ENCODE peak calls at places on chromosomes 6 and 20, in nine cellular contexts. B, Z, A, L, P, V, J, Q and I are unnamed samples. For H3K4me1, the result is how much of the 10 kb centered on the place peaks cover.

GRCh38 chr20:5734559-5735137 is 15.6 kb upstream of the SHLD1 start:
- DNase-seq in V (no peak), J (no peak), B (no peak), Z (no peak), A (no peak), P (no peak), Q (no peak), L (no peak), I (no peak)

GRCh38 chr6:136288566-136289326 is 900 bp downstream of the BCLAF1 start:
- DNase-seq in A (peak), J (peak), Q (peak), L (peak), V (peak), P (peak), B (peak), Z (peak), I (peak)

GRCh38 chr6:166003569-166003968 is 164.1 kb downstream of the TBXT start:
- DNase-seq in V (no peak), B (no peak), L (no peak), Q (no peak), A (no peak), J (no peak), Z (no peak), P (no peak), I (no peak)

GRCh38 chr6:97110626-97111025 is 172.4 kb downstream of the MMS22L start:
- DNase-seq in P (no peak), B (no peak), L (no peak), V (no peak), Z (no peak), Q (no peak), J (no peak), A (no peak), I (no peak)

GRCh38 chr6:69279805-69280204 is 517.0 kb downstream of the LMBRD1 start:
- DNase-seq in B (no peak), Z (no peak), J (no peak), V (no peak), P (no peak), L (no peak), Q (no peak), A (no peak), I (no peak)

GRCh38 chr20:36813784-36814136 is 40.2 kb upstream of the DSN1 start:
- DNase-seq in Q (no peak), V (no peak), J (no peak), L (no peak), P (no peak), B (no peak), Z (no peak), A (no peak), I (no peak)

GRCh38 chr20:10560681-10561080 is 113.1 kb downstream of the JAG1 start:
- DNase-seq in V (no peak), Q (no peak), Z (no peak), A (no peak), B (no peak), L (no peak), P (no peak), J (no peak), I (no peak)

GRCh38 chr6:73722318-73723060 is 26.5 kb downstream of the CD109 start:
- DNase-seq in B (no peak), A (no peak), Q (no peak), P (no peak), J (no peak), L (no peak), V (peak), Z (no peak), I (no peak)

GRCh38 chr20:35826361-35826760 is 54.5 kb downstream of the PHF20 start:
- DNase-seq in Q (no peak), V (no peak), J (no peak), P (no peak), A (no peak), B (no peak), Z (no peak), L (no peak), I (no peak)

GRCh38 chr6:149342525-149342924 is 25.0 kb downstream of the TAB2 start:
- DNase-seq in Z (no peak), J (no peak), A (no peak), Q (no peak), P (no peak), V (no peak), L (no peak), B (no peak), I (no peak)

GRCh38 chr6:74671558-74672025 is 534.3 kb downstream of the COL12A1 start:
- DNase-seq in Z (no peak), B (no peak), J (peak), Q (no peak), V (peak), A (no peak), L (no peak), P (no peak), I (no peak)

GRCh38 chr6:73511796-73512195 is 9.0 kb downstream of the EEF1A1 start:
- DNase-seq in B (no peak), Z (no peak), V (peak), Q (no peak), A (no peak), J (no peak), L (no peak), P (no peak), I (no peak)

GRCh38 chr6:156279306-156279969 is 497.7 kb upstream of the ARID1B start:
- DNase-seq in J (no peak), L (no peak), V (no peak), A (no peak), Z (no peak), B (no peak), P (no peak), Q (no peak), I (no peak)

GRCh38 chr20:35743693-35744491 is 1.8 kb upstream of the RBM39 start:
- DNase-seq in V (no peak), Z (no peak), B (peak), P (peak), A (no peak), Q (no peak), J (no peak), L (no peak), I (no peak)

GRCh38 chr6:168091381-168092264 is 12.6 kb upstream of the FRMD1 start:
- DNase-seq in P (peak), Q (no peak), L (no peak), J (no peak), V (no peak), Z (no peak), A (no peak), B (no peak), I (no peak)

GRCh38 chr20:47305667-47306066 is 50.8 kb downstream of the ZMYND8 start:
- DNase-seq in A (no peak), B (no peak), Z (no peak), Q (no peak), P (no peak), J (no peak), V (no peak), L (no peak), I (no peak)

GRCh38 chr6:97865612-97866011 is 582.6 kb upstream of the MMS22L start:
- DNase-seq in B (no peak), Z (no peak), A (no peak), Q (no peak), P (no peak), L (no peak), V (no peak), J (no peak), I (no peak)

GRCh38 chr20:43925786-43926185 is 11.1 kb downstream of the TOX2 start:
- DNase-seq in B (peak), V (peak), A (peak), P (no peak), Z (no peak), J (no peak), Q (no peak), L (no peak), I (no peak)

GRCh38 chr20:4014031-4014474 is 1.3 kb downstream of the RNF24 start:
- DNase-seq in V (peak), P (no peak), L (peak), Z (no peak), Q (no peak), J (no peak), A (no peak), B (no peak), I (peak)

GRCh38 chr20:13423472-13424173 is 202.5 kb downstream of the ISM1 start:
- DNase-seq in J (no peak), A (no peak), P (no peak), V (no peak), B (no peak), Q (no peak), L (no peak), Z (no peak), I (no peak)

GRCh38 chr6:11730645-11731044 is 48.0 kb downstream of the ADTRP start:
- DNase-seq in J (no peak), A (no peak), Z (no peak), L (no peak), Q (no peak), V (no peak), B (no peak), P (no peak), I (no peak)

GRCh38 chr6:55293116-55293515 is 34.2 kb upstream of the GFRAL start:
- DNase-seq in Z (no peak), B (no peak), J (no peak), V (peak), A (no peak), L (peak), Q (no peak), P (no peak), I (no peak)

GRCh38 chr6:122904166-122904565 is 91.9 kb upstream of the CLVS2 start:
- DNase-seq in V (no peak), Z (no peak), B (no peak), L (no peak), A (no peak), J (no peak), P (no peak), Q (no peak), I (no peak)

GRCh38 chr6:87617405-87617804 is 27.5 kb downstream of the ORC3 start:
- DNase-seq in Q (no peak), Z (no peak), J (no peak), V (no peak), L (no peak), P (no peak), A (no peak), B (no peak), I (no peak)

GRCh38 chr20:57928181-57928967 is 218.6 kb upstream of the PMEPA1 start:
- DNase-seq in J (no peak), B (peak), P (no peak), Q (no peak), Z (no peak), A (no peak), L (no peak), V (peak), I (no peak)

GRCh38 chr6:167689751-167690150 is 137.0 kb upstream of the AFDN start:
- DNase-seq in Z (no peak), V (no peak), B (no peak), J (peak), Q (no peak), P (no peak), A (no peak), L (no peak), I (no peak)

GRCh38 chr6:10520468-10520867 is 683 bp upstream of the GCNT2 start:
- DNase-seq in P (no peak), Z (no peak), V (no peak), J (no peak), B (no peak), L (no peak), Q (no peak), A (no peak), I (no peak)

GRCh38 chr6:132481189-132481588 is 31.7 kb downstream of the STX7 start:
- DNase-seq in P (no peak), Q (no peak), B (no peak), A (no peak), J (no peak), L (no peak), Z (no peak), V (no peak), I (no peak)

GRCh38 chr6:36353411-36353915 is 16.8 kb upstream of the BNIP5 start:
- DNase-seq in Q (no peak), A (no peak), L (no peak), V (peak), B (no peak), J (peak), P (no peak), Z (no peak), I (no peak)

GRCh38 chr6:115728171-115728570 is 332.5 kb downstream of the FRK start:
- DNase-seq in Z (no peak), A (no peak), B (no peak), L (no peak), J (no peak), P (no peak), Q (no peak), V (no peak), I (no peak)

GRCh38 chr20:20102163-20102562 is 49.8 kb downstream of the CFAP61 start:
- DNase-seq in Q (no peak), B (no peak), A (no peak), Z (no peak), J (no peak), V (no peak), P (no peak), L (no peak), I (no peak)

GRCh38 chr6:6901205-6901719 is 206.5 kb upstream of the RREB1 start:
- DNase-seq in B (no peak), V (no peak), J (no peak), L (no peak), Q (no peak), A (no peak), Z (no peak), P (no peak), I (no peak)

GRCh38 chr6:487956-488355 is 96.4 kb downstream of the IRF4 start:
- DNase-seq in Z (no peak), Q (no peak), V (no peak), A (no peak), J (no peak), P (peak), L (no peak), B (no peak), I (no peak)

GRCh38 chr6:85865665-85866372 is 223.1 kb upstream of the SYNCRIP start:
- DNase-seq in J (no peak), L (peak), A (no peak), B (no peak), V (peak), Q (no peak), P (no peak), Z (no peak), I (no peak)

GRCh38 chr20:58473818-58474425 is 41.3 kb downstream of the APCDD1L start:
- DNase-seq in A (no peak), P (no peak), Z (no peak), B (no peak), J (no peak), V (no peak), L (no peak), Q (no peak), I (no peak)

GRCh38 chr20:4919047-4919704 is 82.1 kb downstream of the SLC23A2 start:
- DNase-seq in Z (no peak), Q (no peak), V (no peak), P (no peak), J (no peak), B (no peak), A (no peak), L (no peak), I (no peak)

GRCh38 chr20:51802170-51802745 is at the start of gene SALL4:
- DNase-seq in A (no peak), B (no peak), Q (peak), J (no peak), Z (no peak), P (no peak), V (no peak), L (no peak), I (no peak)

GRCh38 chr6:147448212-147448611 is 60.3 kb upstream of the SAMD5 start:
- DNase-seq in A (no peak), L (no peak), Q (peak), P (peak), Z (no peak), J (no peak), V (no peak), B (no peak), I (no peak)

DNA sequence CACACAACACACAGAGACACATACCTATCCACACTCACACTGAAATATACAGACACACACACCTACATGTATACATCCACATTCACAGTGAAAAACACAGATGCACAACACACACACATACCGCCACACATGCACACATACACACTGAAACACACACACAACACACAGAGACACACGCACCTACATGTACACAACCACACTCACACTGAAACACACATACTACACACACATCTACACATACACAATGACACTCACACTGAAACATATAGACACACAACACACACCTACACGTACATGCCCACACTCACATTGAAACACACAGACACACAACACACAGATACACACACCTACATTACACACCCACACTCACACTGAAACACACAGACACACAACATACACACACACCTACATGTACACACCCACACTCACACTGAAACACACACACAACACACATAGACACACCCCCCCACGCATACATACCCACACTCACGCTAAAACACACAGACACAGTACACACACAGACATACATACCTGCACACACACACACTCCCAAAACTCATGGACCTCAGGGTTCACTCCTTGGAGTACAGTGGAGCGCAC is 1.4 kb upstream of the CST11 start:
- DNase-seq in A (no peak), Z (no peak), J (no peak), P (no peak), L (no peak), Q (no peak), V (no peak), B (no peak), I (no peak)
- H3K27ac ChIP-seq in A (no peak), Z (no peak), J (no peak), P (no peak), L (no peak), Q (peak), V (no peak), B (no peak), I (no peak)

GRCh38 chr6:3073382-3073781 is 5.1 kb downstream of the RIPK1 start:
- DNase-seq in Q (no peak), L (no peak), A (no peak), J (no peak), Z (no peak), P (peak), B (no peak), V (no peak), I (no peak)
- H3K4me1 ChIP-seq in Q (under half), L (under half), A (under half), J (under half), Z (under half), P (under half), B (under half), V (under half), I (under half)

GRCh38 chr6:143549221-143549620 is 37.7 kb upstream of the FUCA2 start:
- DNase-seq in B (no peak), L (no peak), J (no peak), Q (no peak), Z (no peak), A (no peak), V (no peak), P (no peak), I (no peak)
- H3K27ac ChIP-seq in B (no peak), L (no peak), J (no peak), Q (no peak), Z (no peak), A (no peak), V (no peak), P (no peak), I (no peak)

GRCh38 chr20:60820149-60820548 is 431.9 kb upstream of the CDH4 start:
- DNase-seq in J (no peak), V (no peak), A (no peak), P (no peak), B (no peak), Z (no peak), L (no peak), Q (no peak), I (no peak)
- H3K4me1 ChIP-seq in J (under half), V (under half), A (under half), P (under half), B (under half), Z (under half), L (under half), Q (under half), I (under half)

GRCh38 chr6:49645139-49645538 is 8.5 kb upstream of the RHAG start:
- DNase-seq in J (no peak), A (no peak), B (no peak), L (no peak), P (no peak), Q (no peak), Z (no peak), V (no peak), I (no peak)
- H3K27ac ChIP-seq in J (no peak), A (no peak), B (no peak), L (no peak), P (no peak), Q (no peak), Z (no peak), V (no peak), I (no peak)

GRCh38 chr20:63264519-63264918 is 8.1 kb upstream of the ARFGAP1 start:
- DNase-seq in P (no peak), J (no peak), B (no peak), A (no peak), L (no peak), V (no peak), Z (no peak), Q (no peak), I (no peak)

GRCh38 chr20:63264002-63264401 is 8.6 kb upstream of the ARFGAP1 start:
- DNase-seq in Z (no peak), P (no peak), V (no peak), B (no peak), L (no peak), A (no peak), Q (no peak), J (no peak), I (no peak)

GRCh38 chr20:63268256-63268655 is 4.4 kb upstream of the ARFGAP1 start:
- DNase-seq in V (peak), P (no peak), A (no peak), J (no peak), B (no peak), Q (no peak), L (no peak), Z (no peak), I (no peak)

GRCh38 chr20:63267681-63268080 is 4.9 kb upstream of the ARFGAP1 start:
- DNase-seq in J (no peak), B (no peak), V (no peak), L (no peak), Q (no peak), Z (no peak), P (no peak), A (no peak), I (no peak)

DNA sequence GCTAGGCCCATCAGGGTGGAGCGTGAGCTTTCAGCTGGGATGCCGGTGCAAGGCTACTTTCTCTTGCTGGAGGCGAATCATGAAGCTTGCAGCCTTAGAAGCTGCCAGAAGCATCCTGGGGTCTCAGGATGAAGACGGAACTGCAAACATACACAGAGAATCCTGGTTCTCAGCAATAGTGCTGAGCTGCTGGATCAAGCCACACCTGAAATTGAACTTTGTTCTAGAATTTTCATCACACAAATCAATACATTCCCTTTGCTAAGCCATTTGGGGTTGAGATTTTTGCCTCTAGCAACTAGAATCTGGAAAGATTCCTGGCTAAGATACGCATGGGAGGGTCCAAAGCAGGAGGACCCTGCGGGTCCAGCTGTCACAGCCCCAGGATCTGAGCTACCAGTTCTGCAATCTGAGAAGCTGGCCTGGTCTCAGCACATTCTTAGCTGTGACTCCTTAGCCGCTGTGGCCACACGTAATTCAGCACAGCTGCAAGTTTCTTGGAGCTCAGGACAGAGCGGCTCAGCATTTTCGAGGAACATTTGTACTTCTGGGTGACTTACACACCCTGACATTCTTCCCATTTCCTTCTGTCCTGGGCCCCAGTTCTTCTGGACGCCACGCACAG is 6.6 kb upstream of the ARFGAP1 start:
- DNase-seq in A (no peak), P (no peak), Q (no peak), Z (no peak), J (no peak), B (no peak), V (peak), L (no peak), I (no peak)
- H3K4me1 ChIP-seq in A (under half), P (under half), Q (under half), Z (under half), J (under half), B (under half), V (under half), L (under half), I (under half)

GRCh38 chr6:13453172-13453552 is 34.2 kb downstream of the GFOD1 start:
- DNase-seq in L (no peak), A (no peak), J (no peak), B (no peak), V (no peak), Q (no peak), P (no peak), Z (no peak), I (no peak)

GRCh38 chr6:13452346-13453171 is 34.8 kb downstream of the GFOD1 start:
- DNase-seq in Z (no peak), B (no peak), P (no peak), J (no peak), L (no peak), A (no peak), V (no peak), Q (no peak), I (no peak)

GRCh38 chr6:13453771-13454251 is 33.6 kb downstream of the GFOD1 start:
- DNase-seq in P (no peak), Q (no peak), V (peak), Z (no peak), L (peak), A (no peak), B (no peak), J (no peak), I (no peak)

GRCh38 chr6:13455604-13456003 is 31.8 kb downstream of the GFOD1 start:
- DNase-seq in J (no peak), Z (no peak), V (no peak), Q (no peak), L (no peak), P (no peak), B (no peak), A (no peak), I (no peak)

GRCh38 chr6:13454286-13455221 is 32.8 kb downstream of the GFOD1 start:
- DNase-seq in A (peak), B (peak), V (peak), Z (no peak), L (no peak), Q (no peak), P (peak), J (peak), I (peak)
- H3K27ac ChIP-seq in A (peak), B (peak), V (no peak), Z (peak), L (no peak), Q (no peak), P (no peak), J (peak), I (peak)